ENCODE peak calls at places on chromosomes 12 and 14, in six cellular contexts. S is ovary, H is lower lobe of right lung, F is cardiac fibroblast, P is iris pigment epithelial cell, Z is iPS-NIHi11. O is an unnamed sample.

GRCh38 chr14:56552615-56553014 is 27.0 kb upstream of the TMEM260 start:
- DNase-seq in S (no peak), H (no peak), F (no peak), P (no peak), Z (peak; percentile 23), O (no peak)

GRCh38 chr14:94099006-94099405 is 11.5 kb upstream of the IFI27 start:
- DNase-seq in S (no peak), H (no peak), F (no peak), P (no peak), Z (no peak), O (no peak)

GRCh38 chr14:77239412-77239811 is 31.6 kb downstream of the NGB start:
- DNase-seq in S (no peak), H (no peak), F (no peak), P (no peak), Z (no peak), O (no peak)

GRCh38 chr12:75944097-75944904 is 87.3 kb downstream of the PHLDA1 start:
- DNase-seq in S (no peak), H (no peak), F (peak; percentile 91), P (peak; percentile 94), Z (peak; percentile 21), O (peak; percentile 88)

GRCh38 chr12:132825089-132825488 is 3.6 kb downstream of the GOLGA3 start:
- DNase-seq in S (no peak), H (no peak), F (no peak), P (no peak), Z (no peak), O (no peak)

GRCh38 chr12:57756406-57757341 is 1.8 kb downstream of the MARCHF9 start:
- DNase-seq in S (no peak), H (peak; percentile 72), F (peak; percentile 36), P (no peak), Z (peak; percentile 82), O (no peak)

GRCh38 chr12:131720921-131721320 is 10.0 kb downstream of the SFSWAP start:
- DNase-seq in S (no peak), H (no peak), F (no peak), P (no peak), Z (no peak), O (peak; percentile 37)

GRCh38 chr12:62259311-62259992 is 752 bp upstream of the USP15 start:
- DNase-seq in S (no peak), H (no peak), F (no peak), P (no peak), Z (peak; percentile 12), O (no peak)